ENCODE peak calls at places on chromosome X, in six cellular contexts. A is breast epithelium, S is RWPE2, C is fibroblast of pulmonary artery, H is A549, Q is A673. J is an unnamed sample.

GRCh38 chrX:15497865-15498264 is 2.7 kb upstream of the BMX start:
- DNase-seq in A (no peak), S (no peak), C (peak; percentile 76), H (peak; percentile 68), Q (peak; percentile 77), J (peak; percentile 51)

GRCh38 chrX:63751481-63751880 is 33.5 kb downstream of the ARHGEF9 start:
- DNase-seq in A (peak; percentile 18), S (no peak), C (no peak), H (no peak), Q (no peak), J (no peak)

GRCh38 chrX:19789376-19789775 is 98.0 kb downstream of the SH3KBP1 start:
- DNase-seq in A (no peak), S (no peak), C (no peak), H (no peak), Q (no peak), J (no peak)

GRCh38 chrX:100376581-100376980 is 33.5 kb downstream of the PCDH19 start:
- DNase-seq in A (no peak), S (no peak), C (peak; percentile 4), H (no peak), Q (no peak), J (peak; percentile 44)

GRCh38 chrX:101429934-101430333 is 21.9 kb downstream of the HNRNPH2 start:
- DNase-seq in A (no peak), S (no peak), C (no peak), H (no peak), Q (no peak), J (no peak)

GRCh38 chrX:29947225-29947624 is 268.1 kb upstream of the MAGEB2 start:
- DNase-seq in A (no peak), S (no peak), C (no peak), H (no peak), Q (no peak), J (peak; percentile 13)

GRCh38 chrX:117835034-117835433 is 281.6 kb downstream of the KLHL13 start:
- DNase-seq in A (no peak), S (no peak), C (no peak), H (no peak), Q (no peak), J (no peak)

GRCh38 chrX:71439898-71440297 is 73.7 kb downstream of the TAF1 start:
- DNase-seq in A (no peak), S (no peak), C (no peak), H (no peak), Q (no peak), J (no peak)

GRCh38 chrX:155027509-155028066 is 944 bp downstream of the FUNDC2 start:
- DNase-seq in A (no peak), S (no peak), C (peak; percentile 89), H (no peak), Q (peak; percentile 49), J (peak; percentile 84)

GRCh38 chrX:151958101-151958500 is 16.4 kb downstream of the GABRE start:
- DNase-seq in A (no peak), S (no peak), C (no peak), H (no peak), Q (no peak), J (no peak)

GRCh38 chrX:75155454-75155829 is 641 bp downstream of the ABCB7 start:
- DNase-seq in A (no peak), S (no peak), C (no peak), H (no peak), Q (peak; percentile 4), J (no peak)

GRCh38 chrX:39922497-39922896 is 175.3 kb downstream of the BCOR start:
- DNase-seq in A (no peak), S (no peak), C (no peak), H (no peak), Q (no peak), J (no peak)

GRCh38 chrX:152658302-152658701 is 20.6 kb downstream of the GABRQ start:
- DNase-seq in A (no peak), S (no peak), C (no peak), H (no peak), Q (no peak), J (no peak)

GRCh38 chrX:108736509-108737479 is at the start of gene IRS4:
- DNase-seq in A (no peak), S (peak; percentile 28), C (peak; percentile 11), H (no peak), Q (no peak), J (peak; percentile 10)

GRCh38 chrX:119427024-119427794 is 28.1 kb downstream of the SLC25A43 start:
- DNase-seq in A (peak; percentile 28), S (no peak), C (peak; percentile 50), H (no peak), Q (no peak), J (peak; percentile 39)

GRCh38 chrX:28058906-28059305 is 77.7 kb upstream of the DCAF8L1 start:
- DNase-seq in A (no peak), S (no peak), C (peak; percentile 34), H (no peak), Q (peak; percentile 3), J (peak; percentile 9)

GRCh38 chrX:72366746-72367145 is 61.0 kb upstream of the CITED1 start:
- DNase-seq in A (no peak), S (no peak), C (no peak), H (no peak), Q (peak; percentile 73), J (no peak)

GRCh38 chrX:48700246-48700645 is 3.7 kb downstream of the SUV39H1 start:
- DNase-seq in A (no peak), S (no peak), C (no peak), H (no peak), Q (no peak), J (no peak)

GRCh38 chrX:45852884-45853283 is 652.2 kb upstream of the DIPK2B start:
- DNase-seq in A (no peak), S (no peak), C (no peak), H (no peak), Q (no peak), J (no peak)

GRCh38 chrX:48966796-48967579 is 4.7 kb downstream of the KCND1 start:
- DNase-seq in A (no peak), S (no peak), C (peak; percentile 21), H (no peak), Q (no peak), J (peak; percentile 26)

GRCh38 chrX:151871244-151871643 is 41.4 kb upstream of the MAGEA4 start:
- DNase-seq in A (no peak), S (peak; percentile 58), C (peak; percentile 90), H (peak; percentile 50), Q (no peak), J (peak; percentile 91)

GRCh38 chrX:45447995-45448394 is 247.3 kb upstream of the DIPK2B start:
- DNase-seq in A (no peak), S (no peak), C (no peak), H (no peak), Q (no peak), J (no peak)

GRCh38 chrX:57929373-57929772 is 19.1 kb upstream of the ZXDA start:
- DNase-seq in A (no peak), S (no peak), C (peak; percentile 51), H (no peak), Q (peak; percentile 67), J (peak; percentile 56)

GRCh38 chrX:18649498-18649951 is 22.4 kb downstream of the RS1 start:
- DNase-seq in A (no peak), S (no peak), C (no peak), H (no peak), Q (no peak), J (no peak)

GRCh38 chrX:42151808-42152207 is 228.5 kb upstream of the CASK start:
- DNase-seq in A (no peak), S (no peak), C (no peak), H (no peak), Q (no peak), J (no peak)

GRCh38 chrX:84956304-84956703 is 47.4 kb upstream of the APOOL start:
- DNase-seq in A (no peak), S (no peak), C (no peak), H (no peak), Q (peak; percentile 1), J (no peak)

GRCh38 chrX:281166-281999 is at the start of gene PLCXD1:
- DNase-seq in A (no peak), S (peak; percentile 64), C (peak; percentile 58), H (peak; percentile 85), Q (peak; percentile 56), J (peak; percentile 34)

GRCh38 chrX:106742831-106743230 is 16.3 kb downstream of the RNF128 start:
- DNase-seq in A (no peak), S (no peak), C (no peak), H (no peak), Q (no peak), J (no peak)

GRCh38 chrX:13747836-13748235 is 13.3 kb downstream of the OFD1 start:
- DNase-seq in A (no peak), S (no peak), C (peak; percentile 83), H (peak; percentile 18), Q (peak; percentile 62), J (no peak)

GRCh38 chrX:44152867-44153266 is 179.7 kb upstream of the NDP start:
- DNase-seq in A (no peak), S (no peak), C (peak; percentile 40), H (no peak), Q (no peak), J (peak; percentile 50)

GRCh38 chrX:69543572-69543971 is 39.4 kb downstream of the NALF2 start:
- DNase-seq in A (no peak), S (no peak), C (no peak), H (no peak), Q (no peak), J (no peak)

GRCh38 chrX:54452920-54453319 is 12.7 kb downstream of the TSR2 start:
- DNase-seq in A (no peak), S (no peak), C (peak; percentile 20), H (peak; percentile 22), Q (peak; percentile 50), J (peak; percentile 6)

GRCh38 chrX:71998836-71999509 is 88.3 kb downstream of the NHSL2 start:
- DNase-seq in A (no peak), S (no peak), C (peak; percentile 36), H (peak; percentile 46), Q (peak; percentile 59), J (peak; percentile 33)

DNA sequence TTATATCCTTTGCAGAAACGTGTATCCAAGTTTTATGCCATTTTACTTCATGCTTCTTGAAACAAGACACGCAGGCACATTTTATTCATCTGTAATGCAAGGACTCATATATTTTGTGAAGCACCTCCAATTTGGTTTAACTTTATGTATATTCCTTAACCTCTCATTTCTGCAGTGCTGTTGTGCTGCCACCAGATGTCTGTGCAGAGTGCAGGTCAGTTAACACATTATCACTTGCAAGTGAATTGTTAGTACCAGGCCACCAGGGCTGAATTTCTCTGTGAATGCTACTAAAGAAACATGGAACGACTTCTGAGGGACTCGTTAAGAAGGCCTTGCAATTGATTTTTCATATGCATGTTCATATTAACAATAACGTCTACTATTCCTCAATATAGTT is 770.4 kb downstream of the NLGN4X start:
- DNase-seq in A (no peak), S (no peak), C (no peak), H (no peak), Q (peak; percentile 66), J (no peak)
- TF ChIP-seq CTCF in A (no peak), S (peak; percentile 32), C (no peak), H (no peak), Q (peak; percentile 60), J (no peak)

GRCh38 chrX:24466025-24466424 is 939 bp downstream of the PDK3 start:
- DNase-seq in A (no peak), S (no peak), C (no peak), H (no peak), Q (no peak), J (no peak)
- H3K4me3 ChIP-seq in A (peak overlapping the region; percentile 67), S (peak overlapping the region; percentile 70), C (no peak overlapping the region), H (peak overlapping the region; percentile 95), Q (peak overlapping the region; percentile 64), J (peak overlapping the region; percentile 62)

GRCh38 chrX:146346102-146346501 is 463.5 kb upstream of the CXorf51B start:
- DNase-seq in A (no peak), S (no peak), C (no peak), H (no peak), Q (no peak), J (no peak)
- TF ChIP-seq CTCF in A (no peak), S (no peak), C (no peak), H (no peak), Q (no peak), J (no peak)

GRCh38 chrX:149829751-149830191 is 48.0 kb downstream of the MAGEA9 start:
- DNase-seq in A (no peak), S (no peak), C (peak; percentile 8), H (no peak), Q (no peak), J (peak; percentile 50)
- H3K4me3 ChIP-seq in A (no peak overlapping the region), S (no peak overlapping the region), C (peak overlapping the region; percentile 30), H (no peak overlapping the region), Q (no peak overlapping the region), J (no peak overlapping the region)

J was measured in cardiac fibroblast.